ENCODE peak calls at places on chromosomes 1 and 21, in six cellular contexts. F is esophagus muscularis mucosa, Z is lower lobe of right lung, L is PC-9, N is fibroblast of lung, U is endothelial cell of umbilical vein. X is an unnamed sample.

GRCh38 chr1:240599299-240599698 is 12.7 kb downstream of the GREM2 start:
- DNase-seq in F (no peak), Z (no peak), L (no peak), N (no peak), U (no peak), X (no peak)

GRCh38 chr21:25220954-25221353 is 386.3 kb downstream of the MRPL39 start:
- DNase-seq in F (no peak), Z (no peak), L (no peak), N (no peak), U (no peak), X (no peak)

GRCh38 chr1:37151789-37152188 is 117.5 kb upstream of the GRIK3 start:
- DNase-seq in F (peak; percentile 74), Z (no peak), L (no peak), N (no peak), U (no peak), X (no peak)

GRCh38 chr1:162616848-162617247 is 15.4 kb upstream of the DDR2 start:
- DNase-seq in F (no peak), Z (no peak), L (no peak), N (no peak), U (no peak), X (no peak)

GRCh38 chr1:66436378-66437135 is 97.4 kb upstream of the SGIP1 start:
- DNase-seq in F (peak; percentile 90), Z (no peak), L (no peak), N (peak; percentile 45), U (peak; percentile 46), X (peak; percentile 76)

GRCh38 chr1:205477759-205478247 is 22.0 kb upstream of the BLACAT1 start:
- DNase-seq in F (no peak), Z (peak; percentile 86), L (peak; percentile 97), N (peak; percentile 18), U (no peak), X (peak; percentile 82)

GRCh38 chr1:18482721-18483425 is 2.1 kb downstream of the KLHDC7A start:
- DNase-seq in F (no peak), Z (no peak), L (no peak), N (no peak), U (no peak), X (no peak)

GRCh38 chr1:116766616-116767469 is 12.6 kb downstream of the CD2 start:
- DNase-seq in F (no peak), Z (no peak), L (no peak), N (no peak), U (no peak), X (peak; percentile 47)

GRCh38 chr1:181486098-181486420 is 2.7 kb downstream of the CACNA1E start:
- DNase-seq in F (no peak), Z (no peak), L (no peak), N (no peak), U (no peak), X (no peak)

GRCh38 chr1:115718011-115718754 is 50.3 kb downstream of the CASQ2 start:
- DNase-seq in F (no peak), Z (no peak), L (no peak), N (no peak), U (no peak), X (no peak)

GRCh38 chr1:152870831-152871730 is 7.0 kb upstream of the SMCP start:
- DNase-seq in F (peak; percentile 66), Z (no peak), L (peak; percentile 42), N (peak; percentile 10), U (peak; percentile 12), X (peak; percentile 7)

GRCh38 chr1:31822766-31823165 is 6.9 kb upstream of the SPOCD1 start:
- DNase-seq in F (peak; percentile 68), Z (no peak), L (no peak), N (peak; percentile 51), U (no peak), X (peak; percentile 42)

GRCh38 chr1:109618614-109619404 is 607 bp downstream of the GNAT2 start:
- DNase-seq in F (no peak), Z (no peak), L (no peak), N (no peak), U (no peak), X (no peak)

GRCh38 chr1:173210716-173211231 is 3.6 kb upstream of the TNFSF4 start:
- DNase-seq in F (no peak), Z (no peak), L (no peak), N (no peak), U (no peak), X (no peak)

GRCh38 chr1:5664906-5665875 is 327.0 kb downstream of the NPHP4 start:
- DNase-seq in F (no peak), Z (no peak), L (no peak), N (no peak), U (no peak), X (no peak)

GRCh38 chr1:204477036-204477740 is 17.4 kb downstream of the PIK3C2B start:
- DNase-seq in F (no peak), Z (no peak), L (no peak), N (no peak), U (peak; percentile 46), X (no peak)
- H3K4me1 ChIP-seq in F (peaks cover 71% of the 10 kb centered on the region), Z (peaks cover 75% of the 10 kb centered on the region), L (peaks cover 35% of the 10 kb centered on the region), N (no peaks in the 10 kb centered on the region), U (peaks cover 34% of the 10 kb centered on the region), X (peaks cover 14% of the 10 kb centered on the region)

DNA sequence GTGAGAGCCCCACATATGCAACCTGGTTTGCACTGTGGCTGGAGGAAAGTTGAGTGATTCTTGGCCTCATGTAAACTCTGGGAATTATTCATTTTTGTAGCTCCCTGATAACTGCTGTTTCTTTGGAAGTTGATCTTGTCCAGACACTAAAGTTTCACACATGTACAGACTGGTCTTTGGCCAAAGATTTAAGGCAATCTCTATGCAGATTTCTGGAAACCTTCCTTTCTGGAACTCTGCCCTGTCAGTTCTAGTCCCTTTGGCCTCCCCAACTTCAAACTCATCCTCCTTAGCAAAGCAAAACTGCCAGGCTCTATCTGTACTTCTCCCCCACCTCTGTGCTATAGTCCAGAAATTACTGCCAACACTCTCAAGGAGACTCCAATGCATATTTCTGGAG is 36.6 kb downstream of the C1orf198 start:
- DNase-seq in F (peak; percentile 19), Z (no peak), L (no peak), N (no peak), U (no peak), X (no peak)
- H3K4me1 ChIP-seq in F (peaks cover 26% of the 10 kb centered on the region), Z (peaks cover 1% of the 10 kb centered on the region), L (peaks cover 7% of the 10 kb centered on the region), N (peaks cover 3% of the 10 kb centered on the region), U (no peaks in the 10 kb centered on the region), X (peaks cover 43% of the 10 kb centered on the region)

DNA sequence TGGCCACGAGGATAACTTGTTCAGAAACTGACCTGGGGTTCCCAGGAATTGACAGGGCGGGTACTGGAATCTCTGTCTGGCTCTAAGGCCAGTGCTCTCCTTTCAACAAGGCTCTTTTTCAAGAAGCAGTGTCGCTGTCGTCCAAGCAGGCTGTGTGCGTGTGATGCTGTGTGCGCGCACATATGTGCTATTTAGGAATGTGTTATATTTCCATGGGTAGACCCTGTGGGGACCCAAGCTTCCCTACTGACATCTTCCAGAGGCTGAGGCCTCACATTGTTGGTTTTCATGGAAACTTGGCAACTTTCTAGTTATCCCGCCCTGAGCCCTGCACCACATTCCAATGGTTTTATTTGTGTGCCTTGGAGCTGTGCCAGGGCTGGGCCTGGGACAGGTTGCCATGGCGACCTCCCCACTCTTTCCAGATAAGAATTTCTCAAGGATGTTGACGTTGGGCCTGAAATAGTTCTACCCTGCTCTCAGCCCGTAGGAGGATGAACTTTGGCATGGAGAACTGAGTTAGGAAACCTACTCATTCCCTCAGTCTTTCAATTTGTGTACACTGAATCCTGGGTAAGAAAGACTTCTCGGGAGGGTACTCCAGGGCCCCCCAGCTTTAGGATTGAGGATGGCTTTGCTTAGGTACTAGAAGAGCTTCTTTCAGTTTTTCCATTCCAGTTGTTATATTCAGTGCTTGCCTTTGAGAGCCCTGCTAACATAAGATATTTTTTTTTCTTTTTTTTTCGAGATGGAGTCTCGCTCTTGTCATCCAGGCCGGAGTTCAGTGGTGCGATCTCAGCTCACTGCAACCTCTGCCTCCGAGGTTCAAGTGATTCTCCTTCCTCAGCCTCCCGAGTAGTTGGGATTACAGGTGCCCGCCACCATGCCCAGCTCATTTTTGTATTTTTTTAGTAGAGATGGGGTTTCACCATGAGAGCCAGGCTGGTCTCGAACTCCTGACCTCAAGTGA is 38.8 kb upstream of the SRSF10 start:
- DNase-seq in F (peak; percentile 98), Z (peak; percentile 94), L (peak; percentile 93), N (peak; percentile 100), U (peak; percentile 100), X (peak; percentile 100)
- H3K4me1 ChIP-seq in F (peaks cover 81% of the 10 kb centered on the region), Z (peaks cover 57% of the 10 kb centered on the region), L (peaks cover 55% of the 10 kb centered on the region), N (peaks cover 24% of the 10 kb centered on the region), U (peaks cover 6% of the 10 kb centered on the region), X (peaks cover 59% of the 10 kb centered on the region)

GRCh38 chr1:8649875-8650274 is 167.6 kb downstream of the RERE start:
- DNase-seq in F (no peak), Z (no peak), L (no peak), N (no peak), U (no peak), X (no peak)

GRCh38 chr1:8653878-8654277 is 163.6 kb downstream of the RERE start:
- DNase-seq in F (no peak), Z (no peak), L (no peak), N (no peak), U (no peak), X (no peak)

GRCh38 chr1:8651236-8651890 is 166.1 kb downstream of the RERE start:
- DNase-seq in F (no peak), Z (no peak), L (no peak), N (no peak), U (peak; percentile 64), X (no peak)

GRCh38 chr1:8652607-8653046 is 164.8 kb downstream of the RERE start:
- DNase-seq in F (no peak), Z (no peak), L (no peak), N (no peak), U (no peak), X (no peak)

DNA sequence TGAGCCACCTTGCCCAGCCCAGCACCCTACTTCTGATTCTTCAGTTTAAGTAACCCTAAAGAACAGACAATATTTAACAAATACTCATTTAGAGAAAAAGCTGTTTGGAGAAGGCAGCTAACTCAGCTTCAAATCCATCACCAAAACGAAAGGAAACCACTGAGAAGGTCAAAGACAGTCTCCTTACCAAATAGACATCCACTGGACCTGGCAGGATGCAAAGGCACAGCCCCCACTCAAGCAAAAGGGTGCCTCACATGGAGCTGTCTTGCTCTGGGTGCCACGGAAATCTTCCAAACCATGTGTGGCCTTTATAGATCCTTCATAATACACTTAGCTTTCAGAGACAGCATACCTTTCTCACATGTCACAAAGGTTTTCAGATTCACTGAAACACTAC is 165.5 kb downstream of the RERE start:
- DNase-seq in F (no peak), Z (no peak), L (no peak), N (no peak), U (no peak), X (no peak)
- H3K4me1 ChIP-seq in F (peaks cover 47% of the 10 kb centered on the region), Z (peaks cover 36% of the 10 kb centered on the region), L (no peaks in the 10 kb centered on the region), N (peaks cover 2% of the 10 kb centered on the region), U (peaks cover 34% of the 10 kb centered on the region), X (peaks cover 3% of the 10 kb centered on the region)

GRCh38 chr1:235358899-235359298 is 8.3 kb upstream of the TBCE start:
- DNase-seq in F (no peak), Z (no peak), L (no peak), N (no peak), U (no peak), X (no peak)
- H3K4me1 ChIP-seq in F (no peaks in the 10 kb centered on the region), Z (no peaks in the 10 kb centered on the region), L (no peaks in the 10 kb centered on the region), N (no peaks in the 10 kb centered on the region), U (no peaks in the 10 kb centered on the region), X (no peaks in the 10 kb centered on the region)

GRCh38 chr1:174425121-174425520 is 22.6 kb upstream of the GPR52 start:
- DNase-seq in F (no peak), Z (no peak), L (no peak), N (no peak), U (no peak), X (no peak)
- H3K4me1 ChIP-seq in F (peaks cover 3% of the 10 kb centered on the region), Z (no peaks in the 10 kb centered on the region), L (no peaks in the 10 kb centered on the region), N (no peaks in the 10 kb centered on the region), U (no peaks in the 10 kb centered on the region), X (no peaks in the 10 kb centered on the region)

X was measured in adipocyte.